ENCODE peak calls at places on chromosomes 2 and 18, in seven cellular contexts. V is frontal cortex; F is cerebellar cortex; L is stimulated activated CD8-positive, alpha-beta memory T cell treated with anti-CD3 and anti-CD28 coated beads, Interleukin-15, amount 100 ng/mL, for 1 hour; G is H54; T is upper lobe of right lung; J is T follicular helper cell. I is an unnamed sample.

GRCh38 chr2:207750876-207751275 is 18.8 kb downstream of the FZD5 start:
- DNase-seq in V (no peak), F (no peak), L (no peak), G (no peak), T (no peak), J (no peak), I (no peak)

GRCh38 chr2:84854835-84855234 is 26.0 kb downstream of the TRABD2A start:
- DNase-seq in V (no peak), F (no peak), L (no peak), G (no peak), T (no peak), J (no peak), I (no peak)

GRCh38 chr2:125455110-125455509 is 1200.8 kb upstream of the GYPC start:
- DNase-seq in V (no peak), F (no peak), L (no peak), G (no peak), T (no peak), J (no peak), I (no peak)

GRCh38 chr18:5463390-5463789 is 80.4 kb downstream of the EPB41L3 start:
- DNase-seq in V (no peak), F (no peak), L (no peak), G (no peak), T (peak; percentile 66), J (no peak), I (no peak)

GRCh38 chr2:179569834-179570233 is 291.6 kb downstream of the ZNF385B start:
- DNase-seq in V (no peak), F (no peak), L (no peak), G (no peak), T (no peak), J (no peak), I (no peak)

GRCh38 chr18:31241900-31242409 is 76.0 kb upstream of the DSG1 start:
- DNase-seq in V (no peak), F (no peak), L (no peak), G (peak; percentile 1), T (no peak), J (no peak), I (peak; percentile 65)

GRCh38 chr2:199740111-199740428 is 110.9 kb downstream of the FTCDNL1 start:
- DNase-seq in V (no peak), F (no peak), L (no peak), G (no peak), T (no peak), J (no peak), I (no peak)

GRCh38 chr2:73133566-73134227 is 20.9 kb upstream of the RAB11FIP5 start:
- DNase-seq in V (no peak), F (no peak), L (no peak), G (no peak), T (no peak), J (no peak), I (no peak)

GRCh38 chr2:212359425-212360067 is 179.1 kb downstream of the ERBB4 start:
- DNase-seq in V (no peak), F (no peak), L (no peak), G (no peak), T (no peak), J (no peak), I (no peak)

GRCh38 chr2:203934006-203934632 is 2.4 kb upstream of the ICOS start:
- DNase-seq in V (no peak), F (no peak), L (peak; percentile 48), G (no peak), T (no peak), J (no peak), I (no peak)

GRCh38 chr2:162156149-162156548 is 4.1 kb upstream of the GCG start:
- DNase-seq in V (no peak), F (no peak), L (no peak), G (no peak), T (no peak), J (no peak), I (no peak)

GRCh38 chr18:76963951-76964350 is 141.6 kb downstream of the ZNF236 start:
- DNase-seq in V (no peak), F (no peak), L (no peak), G (no peak), T (no peak), J (no peak), I (no peak)

GRCh38 chr18:31646332-31646822 is 38.0 kb downstream of the B4GALT6 start:
- DNase-seq in V (no peak), F (no peak), L (no peak), G (no peak), T (no peak), J (no peak), I (no peak)

GRCh38 chr2:207254526-207255464 is 89.0 kb upstream of the KLF7 start:
- DNase-seq in V (no peak), F (no peak), L (no peak), G (no peak), T (no peak), J (no peak), I (no peak)

GRCh38 chr18:56639094-56639361 is 636 bp upstream of the TXNL1 start:
- DNase-seq in V (no peak), F (no peak), L (no peak), G (no peak), T (no peak), J (no peak), I (no peak)

GRCh38 chr2:107027797-107028196 is 141.8 kb upstream of the ST6GAL2 start:
- DNase-seq in V (no peak), F (no peak), L (no peak), G (no peak), T (no peak), J (no peak), I (no peak)

GRCh38 chr2:235669983-235670962 is 176.4 kb downstream of the AGAP1 start:
- DNase-seq in V (peak; percentile 72), F (peak; percentile 62), L (no peak), G (no peak), T (peak; percentile 74), J (no peak), I (peak; percentile 51)

GRCh38 chr18:51531496-51531895 is 334.0 kb upstream of the MEX3C start:
- DNase-seq in V (no peak), F (no peak), L (no peak), G (no peak), T (no peak), J (no peak), I (no peak)

GRCh38 chr18:45777393-45777792 is 48.1 kb upstream of the SIGLEC15 start:
- DNase-seq in V (no peak), F (no peak), L (no peak), G (no peak), T (no peak), J (no peak), I (no peak)

GRCh38 chr2:221981918-221982317 is 316.9 kb downstream of the PAX3 start:
- DNase-seq in V (no peak), F (no peak), L (no peak), G (no peak), T (no peak), J (no peak), I (no peak)

GRCh38 chr2:3708576-3708975 is 5.2 kb downstream of the DCDC2C start:
- DNase-seq in V (no peak), F (no peak), L (no peak), G (no peak), T (no peak), J (no peak), I (no peak)

GRCh38 chr2:36967236-36967876 is 1.0 kb upstream of the STRN start:
- DNase-seq in V (no peak), F (no peak), L (no peak), G (no peak), T (no peak), J (no peak), I (no peak)

GRCh38 chr2:16625201-16625729 is 40.4 kb downstream of the CYRIA start:
- DNase-seq in V (no peak), F (no peak), L (no peak), G (no peak), T (peak; percentile 67), J (no peak), I (no peak)

GRCh38 chr2:162073776-162074578 is at the start of gene DPP4:
- DNase-seq in V (peak; percentile 55), F (no peak), L (peak; percentile 20), G (no peak), T (peak; percentile 81), J (peak; percentile 17), I (peak; percentile 32)

GRCh38 chr2:104944495-104944894 is 90.6 kb downstream of the POU3F3 start:
- DNase-seq in V (no peak), F (peak; percentile 16), L (no peak), G (no peak), T (no peak), J (no peak), I (peak; percentile 18)

GRCh38 chr18:34114996-34115395 is 109.7 kb downstream of the NOL4 start:
- DNase-seq in V (no peak), F (no peak), L (no peak), G (no peak), T (no peak), J (no peak), I (no peak)

GRCh38 chr2:1010373-1011017 is 59.8 kb downstream of the SNTG2 start:
- DNase-seq in V (no peak), F (peak; percentile 2), L (no peak), G (no peak), T (no peak), J (no peak), I (peak; percentile 52)

GRCh38 chr2:113060396-113060795 is 1.4 kb downstream of the IL36RN start:
- DNase-seq in V (no peak), F (no peak), L (no peak), G (no peak), T (no peak), J (no peak), I (no peak)